ENCODE peak calls at places on chromosomes 7 and 10, in nine cellular contexts. V, E, Z, T, R, J, S, F and M are unnamed samples.

GRCh38 chr7:16114633-16115032 is 306.7 kb downstream of the CRPPA start:
- DNase-seq in V (no peak), E (no peak), Z (no peak), T (peak), R (peak), J (no peak), S (no peak), F (no peak), M (no peak)

GRCh38 chr7:138941545-138941944 is 39.6 kb downstream of the KIAA1549 start:
- DNase-seq in V (no peak), E (no peak), Z (no peak), T (no peak), R (no peak), J (no peak), S (no peak), F (no peak), M (no peak)

GRCh38 chr10:2119316-2119715 is 382.0 kb upstream of the ADARB2 start:
- DNase-seq in V (no peak), E (no peak), Z (no peak), T (no peak), R (no peak), J (no peak), S (no peak), F (no peak), M (no peak)

GRCh38 chr10:62779487-62780248 is 24.9 kb upstream of the ADO start:
- DNase-seq in V (no peak), E (no peak), Z (no peak), T (no peak), R (no peak), J (no peak), S (no peak), F (peak), M (no peak)

GRCh38 chr7:36284470-36284869 is 105.2 kb upstream of the ANLN start:
- DNase-seq in V (peak), E (no peak), Z (peak), T (no peak), R (no peak), J (no peak), S (no peak), F (no peak), M (peak)

GRCh38 chr7:90945104-90945752 is 319.0 kb upstream of the FZD1 start:
- DNase-seq in V (no peak), E (no peak), Z (no peak), T (no peak), R (peak), J (no peak), S (no peak), F (no peak), M (no peak)

GRCh38 chr10:43120948-43121290 is 17.3 kb upstream of the CSGALNACT2 start:
- DNase-seq in V (no peak), E (peak), Z (no peak), T (no peak), R (no peak), J (no peak), S (no peak), F (no peak), M (no peak)

GRCh38 chr10:102801496-102801895 is 35.7 kb downstream of the CYP17A1 start:
- DNase-seq in V (no peak), E (no peak), Z (no peak), T (no peak), R (no peak), J (no peak), S (no peak), F (no peak), M (no peak)

GRCh38 chr7:75584385-75584784 is 92.3 kb downstream of the SPDYE5 start:
- DNase-seq in V (no peak), E (no peak), Z (no peak), T (no peak), R (no peak), J (no peak), S (no peak), F (no peak), M (no peak)

GRCh38 chr7:4682621-4683042 is 537 bp downstream of the FOXK1 start:
- DNase-seq in V (no peak), E (peak), Z (peak), T (no peak), R (peak), J (no peak), S (peak), F (peak), M (no peak)

GRCh38 chr10:5305374-5305773 is 59.4 kb upstream of the UCN3 start:
- DNase-seq in V (no peak), E (no peak), Z (no peak), T (no peak), R (no peak), J (no peak), S (no peak), F (no peak), M (no peak)

GRCh38 chr7:159023216-159023615 is 121.5 kb downstream of the VIPR2 start:
- DNase-seq in V (no peak), E (no peak), Z (peak), T (no peak), R (no peak), J (no peak), S (no peak), F (no peak), M (no peak)

GRCh38 chr7:148849393-148850098 is 34.5 kb downstream of the EZH2 start:
- DNase-seq in V (peak), E (no peak), Z (no peak), T (no peak), R (peak), J (no peak), S (no peak), F (no peak), M (no peak)

GRCh38 chr7:20172736-20173334 is 44.3 kb downstream of the MACC1 start:
- DNase-seq in V (peak), E (peak), Z (peak), T (peak), R (peak), J (peak), S (peak), F (no peak), M (no peak)

GRCh38 chr10:101587725-101588614 is at the start of the genes DPCD and POLL:
- DNase-seq in V (peak), E (peak), Z (peak), T (peak), R (peak), J (peak), S (peak), F (peak), M (peak)

GRCh38 chr7:120856621-120857352 is 1.2 kb downstream of the TSPAN12 start:
- DNase-seq in V (peak), E (peak), Z (peak), T (no peak), R (peak), J (peak), S (peak), F (no peak), M (no peak)

GRCh38 chr7:127857464-127857841 is 173.8 kb downstream of the LRRC4 start:
- DNase-seq in V (no peak), E (no peak), Z (no peak), T (no peak), R (no peak), J (no peak), S (no peak), F (no peak), M (no peak)

GRCh38 chr10:67978749-67979148 is 94.3 kb downstream of the SIRT1 start:
- DNase-seq in V (no peak), E (no peak), Z (no peak), T (no peak), R (no peak), J (no peak), S (no peak), F (no peak), M (no peak)

GRCh38 chr7:47267346-47267745 is 314.6 kb downstream of the TNS3 start:
- DNase-seq in V (no peak), E (peak), Z (no peak), T (no peak), R (no peak), J (no peak), S (no peak), F (no peak), M (no peak)

GRCh38 chr7:67447297-67447696 is 450.7 kb downstream of the TYW1 start:
- DNase-seq in V (no peak), E (no peak), Z (no peak), T (no peak), R (no peak), J (no peak), S (no peak), F (no peak), M (no peak)

GRCh38 chr7:137484326-137484725 is 140.8 kb upstream of the PTN start:
- DNase-seq in V (peak), E (no peak), Z (no peak), T (no peak), R (no peak), J (no peak), S (no peak), F (no peak), M (no peak)

GRCh38 chr7:137818036-137818435 is 28.7 kb downstream of the DGKI start:
- DNase-seq in V (no peak), E (no peak), Z (no peak), T (no peak), R (peak), J (no peak), S (no peak), F (no peak), M (no peak)

GRCh38 chr10:77892761-77893160 is 33.8 kb downstream of the DLG5 start:
- DNase-seq in V (no peak), E (no peak), Z (no peak), T (no peak), R (no peak), J (no peak), S (no peak), F (no peak), M (no peak)

GRCh38 chr7:64876792-64877713 is 26.0 kb upstream of the ZNF273 start:
- DNase-seq in V (peak), E (peak), Z (peak), T (no peak), R (no peak), J (no peak), S (peak), F (peak), M (no peak)

GRCh38 chr7:14902589-14902963 is at the start of gene DGKB:
- DNase-seq in V (peak), E (no peak), Z (peak), T (no peak), R (peak), J (no peak), S (no peak), F (no peak), M (no peak)

GRCh38 chr7:128530855-128531104 is 54.2 kb downstream of the METTL2B start:
- DNase-seq in V (no peak), E (no peak), Z (no peak), T (no peak), R (no peak), J (no peak), S (no peak), F (peak), M (no peak)

GRCh38 chr10:64011871-64012714 is 490.9 kb downstream of the REEP3 start:
- DNase-seq in V (peak), E (no peak), Z (no peak), T (no peak), R (no peak), J (no peak), S (no peak), F (no peak), M (no peak)

GRCh38 chr7:110308791-110309190 is 782.1 kb upstream of the LRRN3 start:
- DNase-seq in V (peak), E (no peak), Z (no peak), T (no peak), R (no peak), J (no peak), S (no peak), F (no peak), M (no peak)

GRCh38 chr7:44533301-44534055 is 7.7 kb downstream of the NPC1L1 start:
- DNase-seq in V (no peak), E (no peak), Z (no peak), T (no peak), R (peak), J (no peak), S (peak), F (no peak), M (no peak)

GRCh38 chr7:65979583-65980477 is 2.2 kb downstream of the GUSB start:
- DNase-seq in V (no peak), E (peak), Z (no peak), T (no peak), R (no peak), J (no peak), S (no peak), F (no peak), M (peak)
- H3K27ac ChIP-seq in V (no peak), E (peak), Z (peak), T (no peak), R (peak), J (no peak), S (peak), F (no peak), M (no peak)

GRCh38 chr10:3423411-3423810 is 250.8 kb upstream of the PITRM1 start:
- DNase-seq in V (no peak), E (no peak), Z (no peak), T (no peak), R (no peak), J (no peak), S (no peak), F (no peak), M (no peak)
- H3K27ac ChIP-seq in V (no peak), E (no peak), Z (no peak), T (no peak), R (no peak), J (no peak), S (no peak), F (no peak), M (no peak)

GRCh38 chr7:104973909-104974415 is 40.0 kb upstream of the KMT2E start:
- DNase-seq in V (no peak), E (no peak), Z (no peak), T (no peak), R (peak), J (no peak), S (no peak), F (no peak), M (no peak)
- H3K27ac ChIP-seq in V (no peak), E (peak), Z (peak), T (no peak), R (peak), J (no peak), S (peak), F (no peak), M (peak)

GRCh38 chr10:59063491-59063890 is 113.0 kb upstream of the PHYHIPL start:
- DNase-seq in V (no peak), E (no peak), Z (no peak), T (no peak), R (no peak), J (no peak), S (no peak), F (no peak), M (no peak)

GRCh38 chr10:59068581-59069191 is 107.8 kb upstream of the PHYHIPL start:
- DNase-seq in V (no peak), E (no peak), Z (no peak), T (no peak), R (no peak), J (no peak), S (peak), F (no peak), M (no peak)

GRCh38 chr10:59060852-59061251 is 115.6 kb upstream of the PHYHIPL start:
- DNase-seq in V (no peak), E (no peak), Z (no peak), T (no peak), R (no peak), J (no peak), S (no peak), F (no peak), M (no peak)

GRCh38 chr10:59064116-59064707 is 112.2 kb upstream of the PHYHIPL start:
- DNase-seq in V (no peak), E (no peak), Z (no peak), T (no peak), R (no peak), J (no peak), S (no peak), F (no peak), M (no peak)

GRCh38 chr10:59064759-59065498 is 111.5 kb upstream of the PHYHIPL start:
- DNase-seq in V (peak), E (no peak), Z (no peak), T (no peak), R (no peak), J (no peak), S (no peak), F (no peak), M (no peak)
- H3K27ac ChIP-seq in V (no peak), E (no peak), Z (no peak), T (no peak), R (no peak), J (no peak), S (no peak), F (no peak), M (no peak)

GRCh38 chr10:27995311-27995710 is 3.6 kb downstream of the ODAD2 start:
- DNase-seq in V (peak), E (no peak), Z (no peak), T (no peak), R (no peak), J (no peak), S (no peak), F (no peak), M (no peak)

GRCh38 chr10:27997865-27998177 is 1.1 kb downstream of the ODAD2 start:
- DNase-seq in V (no peak), E (no peak), Z (no peak), T (no peak), R (no peak), J (no peak), S (no peak), F (no peak), M (no peak)

GRCh38 chr10:28001353-28001752 is 2.5 kb upstream of the ODAD2 start:
- DNase-seq in V (no peak), E (no peak), Z (no peak), T (no peak), R (no peak), J (no peak), S (no peak), F (no peak), M (no peak)

GRCh38 chr10:27998954-27999275 is at the start of gene ODAD2:
- DNase-seq in V (no peak), E (no peak), Z (no peak), T (no peak), R (no peak), J (no peak), S (no peak), F (no peak), M (no peak)

DNA sequence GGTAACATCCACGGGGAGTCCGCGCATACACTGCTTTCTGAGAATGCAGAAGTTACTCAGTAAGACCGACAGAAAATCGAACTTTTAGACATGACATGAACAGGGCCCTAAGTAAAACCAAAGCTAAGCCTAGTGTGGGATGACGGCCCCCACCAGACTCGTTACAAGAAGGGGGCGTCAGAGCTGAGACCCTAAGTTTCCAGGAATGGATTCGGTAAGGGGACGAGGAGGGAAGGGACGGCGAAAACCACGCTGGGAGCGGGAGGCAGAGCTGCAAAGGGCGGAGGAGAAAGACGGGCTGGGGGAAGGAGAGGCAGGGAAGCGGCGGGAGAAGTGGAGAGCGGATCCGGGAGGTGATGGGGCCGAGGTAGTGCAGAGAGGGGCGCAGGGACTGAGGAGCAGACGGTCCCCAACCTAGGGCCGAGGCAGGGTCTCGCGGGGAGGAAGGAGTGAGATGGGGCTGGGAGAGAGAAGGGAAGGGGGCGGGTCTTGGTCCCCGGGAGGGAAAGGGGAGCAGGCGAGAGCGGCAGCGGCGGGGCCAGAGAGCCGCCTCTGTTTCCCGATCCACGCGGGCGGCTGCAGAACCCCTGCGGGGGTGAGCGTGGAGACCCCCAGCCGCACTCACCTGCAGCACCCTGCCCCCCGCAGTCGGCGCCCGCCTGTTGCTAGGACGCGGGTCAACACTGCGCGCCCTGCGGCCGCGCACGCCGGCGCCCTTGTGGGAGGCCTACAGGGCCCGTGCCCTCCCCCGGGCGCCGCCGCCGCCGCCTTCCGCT is 513 bp downstream of the ODAD2 start:
- DNase-seq in V (peak), E (peak), Z (peak), T (no peak), R (peak), J (no peak), S (peak), F (no peak), M (peak)
- H3K27ac ChIP-seq in V (no peak), E (no peak), Z (peak), T (no peak), R (no peak), J (no peak), S (peak), F (no peak), M (no peak)

DNA sequence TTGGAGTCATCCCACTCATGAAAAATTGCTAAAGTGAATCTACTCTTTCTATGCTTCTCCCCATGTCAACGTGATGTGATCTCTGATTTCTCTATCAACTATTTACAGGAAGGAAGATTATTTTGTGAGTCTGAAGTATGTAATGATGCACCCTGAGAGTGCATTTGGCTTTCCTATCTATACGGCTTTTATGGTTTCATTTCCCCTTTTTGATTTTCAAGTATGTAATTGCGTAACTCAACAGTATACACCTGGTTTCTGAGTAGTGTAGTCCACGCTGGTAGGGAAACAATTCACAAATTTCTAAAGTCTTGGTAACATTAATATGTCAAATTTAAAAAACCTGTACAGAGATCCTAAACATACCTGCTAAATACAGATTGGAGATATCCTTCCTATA is 194.7 kb upstream of the SEMA3A start:
- DNase-seq in V (no peak), E (no peak), Z (no peak), T (no peak), R (no peak), J (no peak), S (no peak), F (no peak), M (no peak)
- H3K27ac ChIP-seq in V (no peak), E (no peak), Z (no peak), T (no peak), R (no peak), J (no peak), S (no peak), F (no peak), M (no peak)

GRCh38 chr10:22623624-22624263 is 90.6 kb downstream of the PIP4K2A start:
- DNase-seq in V (no peak), E (no peak), Z (no peak), T (no peak), R (peak), J (no peak), S (no peak), F (no peak), M (no peak)

GRCh38 chr10:22626784-22627183 is 87.6 kb downstream of the PIP4K2A start:
- DNase-seq in V (no peak), E (no peak), Z (no peak), T (no peak), R (no peak), J (no peak), S (no peak), F (no peak), M (no peak)

GRCh38 chr10:22628309-22628708 is 86.1 kb downstream of the PIP4K2A start:
- DNase-seq in V (no peak), E (no peak), Z (no peak), T (no peak), R (no peak), J (no peak), S (no peak), F (no peak), M (no peak)

GRCh38 chr10:22624289-22624738 is 90.1 kb downstream of the PIP4K2A start:
- DNase-seq in V (no peak), E (no peak), Z (no peak), T (peak), R (peak), J (no peak), S (no peak), F (no peak), M (no peak)

GRCh38 chr10:22625511-22626288 is 88.7 kb downstream of the PIP4K2A start:
- DNase-seq in V (no peak), E (no peak), Z (no peak), T (no peak), R (peak), J (no peak), S (no peak), F (no peak), M (no peak)
- H3K27ac ChIP-seq in V (no peak), E (no peak), Z (no peak), T (peak), R (no peak), J (no peak), S (peak), F (peak), M (no peak)

DNA sequence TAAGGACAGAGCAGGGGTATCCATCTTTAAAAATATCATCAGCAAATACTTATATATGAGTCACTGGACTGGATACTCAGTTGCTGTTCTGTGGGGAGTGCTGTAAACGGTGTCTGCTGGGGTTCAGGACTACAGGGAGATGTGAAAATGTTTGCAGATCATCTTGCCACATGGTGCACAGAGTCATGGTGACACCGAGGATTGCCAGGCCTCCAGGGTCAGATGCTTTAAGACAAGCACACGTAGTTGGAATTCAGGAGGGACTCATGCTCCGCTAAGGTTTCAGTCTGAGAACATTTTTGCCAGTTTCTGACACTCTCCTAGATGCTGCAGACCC is 211.4 kb downstream of the CXCL12 start:
- DNase-seq in V (no peak), E (no peak), Z (no peak), T (no peak), R (peak), J (no peak), S (no peak), F (no peak), M (no peak)
- H3K27ac ChIP-seq in V (no peak), E (no peak), Z (no peak), T (no peak), R (no peak), J (no peak), S (no peak), F (no peak), M (no peak)